ENCODE peak calls at places on chromosome 20, in seven cellular contexts. M is heart right ventricle, E is left ventricle myocardium inferior, I is pancreas, V is fibroblast of lung, O is body of pancreas, L is lower leg skin. Z is an unnamed sample.

GRCh38 chr20:2151805-2152727 is 50.4 kb downstream of the STK35 start:
- DNase-seq in M (no peak), E (no peak), I (no peak), V (peak), O (no peak), L (no peak), Z (no peak)

GRCh38 chr20:44070139-44070900 is 116.7 kb downstream of the JPH2 start:
- DNase-seq in M (no peak), E (no peak), I (no peak), V (no peak), O (no peak), L (peak), Z (no peak)

GRCh38 chr20:36074983-36075382 is 79.6 kb upstream of the EPB41L1 start:
- DNase-seq in M (no peak), E (no peak), I (no peak), V (peak), O (no peak), L (no peak), Z (no peak)

GRCh38 chr20:8971669-8972316 is 97.1 kb upstream of the PLCB4 start:
- DNase-seq in M (no peak), E (no peak), I (no peak), V (no peak), O (no peak), L (no peak), Z (no peak)

GRCh38 chr20:3628502-3629314 is 34.5 kb downstream of the GFRA4 start:
- DNase-seq in M (no peak), E (no peak), I (no peak), V (no peak), O (no peak), L (no peak), Z (no peak)

GRCh38 chr20:958936-959815 is 42.9 kb downstream of the RSPO4 start:
- DNase-seq in M (no peak), E (no peak), I (no peak), V (no peak), O (no peak), L (no peak), Z (no peak)

GRCh38 chr20:2713285-2713684 is 20.7 kb downstream of the EBF4 start:
- DNase-seq in M (no peak), E (no peak), I (no peak), V (no peak), O (no peak), L (peak), Z (no peak)

GRCh38 chr20:4667371-4667773 is 54.3 kb upstream of the PRND start:
- DNase-seq in M (no peak), E (no peak), I (no peak), V (peak), O (no peak), L (no peak), Z (no peak)

GRCh38 chr20:17666491-17666890 is 15.6 kb downstream of the RRBP1 start:
- DNase-seq in M (no peak), E (no peak), I (no peak), V (peak), O (no peak), L (no peak), Z (no peak)

DNA sequence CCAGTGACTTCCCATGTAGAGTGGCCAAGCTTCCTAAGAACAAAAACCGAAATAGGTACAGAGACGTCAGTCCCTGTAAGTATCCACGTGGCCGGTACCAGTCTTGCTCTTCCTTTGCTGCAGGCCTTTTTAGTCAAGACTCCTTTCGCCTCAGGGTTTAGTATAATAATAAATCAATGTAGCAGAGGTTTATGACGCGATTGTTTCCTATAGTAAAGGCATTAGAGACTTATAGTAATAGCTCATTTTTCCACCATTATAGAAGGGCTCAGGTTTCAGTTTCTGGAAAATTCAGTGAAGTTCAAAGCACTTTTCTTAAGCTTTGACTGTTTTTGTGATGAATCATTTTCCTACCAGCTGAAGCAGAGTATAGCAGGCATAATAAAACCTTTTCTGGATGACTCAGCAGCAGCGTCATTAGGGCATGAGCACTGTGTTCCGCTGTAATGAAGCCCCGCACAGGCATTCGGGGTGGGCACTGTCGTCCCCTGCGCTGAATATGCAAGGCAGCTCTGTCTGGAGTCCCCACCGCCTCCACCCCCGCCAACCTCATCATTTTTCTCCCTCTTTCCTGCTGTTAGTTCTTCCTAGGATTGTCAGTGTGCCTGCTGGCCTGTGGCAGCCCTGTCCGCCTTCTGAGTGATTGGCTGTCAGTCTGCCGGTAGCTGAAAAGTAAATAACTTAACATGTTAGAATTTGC is 51.3 kb downstream of the PTPN1 start:
- DNase-seq in M (no peak), E (no peak), I (no peak), V (peak), O (no peak), L (no peak), Z (no peak)
- TF ChIP-seq CTCF in M (no peak), E (no peak), I (no peak), V (no peak), O (no peak), L (no peak), Z (no peak)

DNA sequence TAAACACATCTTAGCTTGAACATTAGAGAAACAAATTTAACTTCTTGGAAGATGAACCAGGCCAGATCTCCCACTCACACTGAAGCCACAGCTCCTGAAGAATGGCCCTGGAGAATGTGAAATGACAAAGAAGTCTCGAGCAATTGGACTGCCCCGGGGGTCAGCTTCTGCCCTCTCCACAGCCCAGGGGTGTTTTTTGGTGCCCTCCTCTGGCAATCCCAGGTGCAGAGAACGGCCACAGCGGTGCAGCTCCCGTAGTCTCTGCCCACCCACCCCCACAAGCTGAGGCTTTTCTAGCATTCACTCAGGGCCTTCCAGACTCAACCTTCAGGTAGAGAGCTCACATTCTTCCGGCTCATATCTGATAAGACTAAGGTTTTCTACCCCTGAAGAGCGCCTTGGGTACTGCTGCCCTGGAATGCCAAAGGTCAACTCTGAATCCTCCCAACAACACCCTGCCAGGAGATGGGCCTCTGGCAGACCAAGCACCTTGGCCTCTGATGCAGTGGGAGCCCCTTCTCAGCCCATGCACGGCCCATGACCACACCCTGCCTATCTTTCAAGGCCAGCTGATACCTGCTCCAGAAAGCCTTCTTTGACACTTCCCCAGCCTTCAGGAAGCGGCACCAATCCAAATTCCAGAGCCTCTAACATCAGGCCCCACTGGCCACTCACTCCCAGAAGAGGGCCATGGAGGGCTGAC is 208.3 kb downstream of the SYNDIG1 start:
- DNase-seq in M (no peak), E (no peak), I (no peak), V (no peak), O (no peak), L (no peak), Z (no peak)
- TF ChIP-seq CTCF in M (no peak), E (no peak), I (no peak), V (no peak), O (no peak), L (no peak), Z (no peak)

DNA sequence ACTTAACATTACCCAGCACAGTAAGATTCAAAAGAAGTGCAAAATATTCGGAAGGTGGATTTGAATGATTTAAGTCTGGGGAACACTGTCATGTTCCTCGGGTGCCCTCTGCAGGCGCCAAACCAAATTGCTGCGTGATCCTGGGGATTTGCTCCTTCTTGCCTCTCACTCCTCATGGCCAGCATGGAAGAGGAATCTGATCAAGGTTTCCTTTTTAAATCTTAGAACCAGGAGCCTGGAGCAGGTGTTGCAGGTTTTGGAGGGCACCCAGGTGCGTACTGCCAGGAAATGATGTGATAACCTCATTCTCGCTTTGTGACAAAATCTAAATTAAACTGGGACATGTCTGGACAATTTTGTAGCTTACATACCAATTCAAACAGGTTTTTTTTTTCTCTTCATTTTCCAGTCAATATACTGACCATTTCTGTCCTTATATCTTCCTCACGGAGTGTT is 8.1 kb upstream of the PFDN4 start:
- DNase-seq in M (peak), E (peak), I (peak), V (peak), O (peak), L (peak), Z (no peak)
- TF ChIP-seq CTCF in M (peak), E (peak), I (peak), V (peak), O (peak), L (no peak), Z (peak)

GRCh38 chr20:38941726-38942389 is 15.6 kb downstream of the FAM83D start:
- DNase-seq in M (no peak), E (no peak), I (no peak), V (no peak), O (no peak), L (peak), Z (no peak)
- TF ChIP-seq CTCF in M (no peak), E (no peak), I (no peak), V (no peak), O (no peak), L (no peak), Z (no peak)

GRCh38 chr20:32436968-32437367 is 78.8 kb downstream of the ASXL1 start:
- DNase-seq in M (no peak), E (no peak), I (no peak), V (no peak), O (no peak), L (peak), Z (no peak)

GRCh38 chr20:32438331-32438858 is 80.3 kb downstream of the ASXL1 start:
- DNase-seq in M (no peak), E (no peak), I (no peak), V (no peak), O (no peak), L (peak), Z (no peak)

GRCh38 chr20:32439132-32439829 is 81.2 kb downstream of the ASXL1 start:
- DNase-seq in M (no peak), E (no peak), I (no peak), V (peak), O (no peak), L (peak), Z (peak)

GRCh38 chr20:32436142-32436861 is 78.2 kb downstream of the ASXL1 start:
- DNase-seq in M (no peak), E (no peak), I (no peak), V (no peak), O (no peak), L (peak), Z (no peak)

DNA sequence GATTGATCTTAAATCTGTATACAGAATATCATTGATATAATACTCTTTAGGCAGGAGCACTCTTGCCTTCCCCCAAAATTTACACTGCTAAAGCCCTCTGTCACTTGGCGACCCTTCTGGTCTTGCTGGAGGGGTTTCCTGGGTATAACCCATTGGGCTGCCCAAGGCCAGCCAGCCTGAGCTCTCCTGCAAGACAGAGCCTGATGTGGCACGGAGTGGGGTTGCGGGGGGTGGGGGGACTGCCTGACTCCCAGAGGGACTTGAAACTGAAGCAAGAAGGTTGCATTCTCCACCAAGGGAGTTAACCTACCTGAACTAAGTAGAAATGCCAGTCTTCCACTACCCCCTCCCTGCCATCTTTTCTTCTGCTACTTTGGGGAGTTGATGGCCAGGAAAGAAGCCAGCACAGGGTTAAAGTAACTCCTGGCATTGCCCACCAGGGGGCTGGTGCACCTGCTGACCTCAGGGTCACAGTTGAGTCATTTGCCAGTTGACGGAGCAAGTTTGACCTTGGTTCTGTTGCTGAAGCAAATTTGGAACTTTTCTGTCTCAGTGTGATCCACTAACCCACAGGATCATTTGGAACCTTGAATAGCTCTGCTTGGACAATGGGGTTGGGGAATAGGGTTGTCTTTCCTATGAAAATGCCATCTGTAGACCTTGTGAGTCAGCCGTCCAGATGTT is 79.4 kb downstream of the ASXL1 start:
- DNase-seq in M (no peak), E (no peak), I (peak), V (no peak), O (no peak), L (peak), Z (no peak)
- TF ChIP-seq CTCF in M (no peak), E (no peak), I (no peak), V (peak), O (peak), L (no peak), Z (peak)

GRCh38 chr20:64100946-64101688 is 6.2 kb downstream of the NPBWR2 start:
- DNase-seq in M (no peak), E (no peak), I (no peak), V (no peak), O (no peak), L (no peak), Z (no peak)

GRCh38 chr20:64099880-64100565 is 7.3 kb downstream of the NPBWR2 start:
- DNase-seq in M (no peak), E (no peak), I (no peak), V (no peak), O (no peak), L (no peak), Z (no peak)

GRCh38 chr20:64100566-64100888 is 6.8 kb downstream of the NPBWR2 start:
- DNase-seq in M (no peak), E (no peak), I (no peak), V (no peak), O (no peak), L (no peak), Z (no peak)

GRCh38 chr20:64102647-64103354 is 4.6 kb downstream of the NPBWR2 start:
- DNase-seq in M (no peak), E (peak), I (no peak), V (no peak), O (no peak), L (peak), Z (no peak)

DNA sequence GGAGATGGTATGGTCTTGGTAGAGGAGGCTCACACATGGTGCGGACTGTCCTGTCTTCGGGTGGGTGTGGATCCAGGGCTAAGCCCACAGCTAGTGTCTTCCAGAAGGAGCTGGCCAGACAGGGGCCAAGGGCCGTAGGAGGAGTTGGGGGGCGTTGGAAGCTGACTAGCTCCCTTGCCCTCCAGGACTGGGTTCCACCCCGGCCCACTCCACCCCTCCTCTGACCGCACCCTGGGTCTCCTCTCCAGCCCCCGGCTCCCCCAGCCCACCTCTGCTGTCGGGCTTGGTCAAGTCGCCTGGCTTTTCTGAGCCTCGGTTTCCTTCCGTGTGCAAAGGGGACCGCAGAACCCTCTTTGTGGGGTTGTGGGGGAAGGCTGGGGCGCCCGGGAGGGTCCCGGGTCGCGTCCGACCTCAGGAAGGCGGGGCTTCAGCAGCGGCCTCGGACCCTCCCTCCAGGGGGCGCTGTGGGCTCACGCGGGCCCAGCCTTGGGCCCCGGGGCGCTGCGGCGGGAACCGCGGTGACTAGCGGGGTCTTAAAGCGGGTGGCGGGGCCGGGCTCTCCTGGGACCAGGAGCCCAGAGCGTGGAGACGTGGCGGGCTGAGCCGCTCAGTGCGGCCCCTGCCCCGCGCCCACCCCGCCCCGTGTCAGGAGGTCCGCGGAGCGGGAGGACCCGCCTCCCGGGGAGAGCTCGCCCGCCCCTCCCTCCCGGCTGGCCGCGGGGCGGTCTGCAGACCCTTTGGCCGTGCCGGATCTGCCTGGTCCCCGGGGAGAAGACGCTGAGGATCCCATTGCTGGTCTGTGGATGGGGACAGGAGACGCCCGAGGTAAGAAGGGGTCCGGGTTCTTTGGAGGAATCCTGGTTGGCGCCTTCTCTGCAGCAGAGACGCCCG is 5.4 kb downstream of the NPBWR2 start:
- DNase-seq in M (no peak), E (peak), I (no peak), V (no peak), O (peak), L (peak), Z (no peak)
- TF ChIP-seq CTCF in M (peak), E (peak), I (peak), V (peak), O (peak), L (no peak), Z (peak)

DNA sequence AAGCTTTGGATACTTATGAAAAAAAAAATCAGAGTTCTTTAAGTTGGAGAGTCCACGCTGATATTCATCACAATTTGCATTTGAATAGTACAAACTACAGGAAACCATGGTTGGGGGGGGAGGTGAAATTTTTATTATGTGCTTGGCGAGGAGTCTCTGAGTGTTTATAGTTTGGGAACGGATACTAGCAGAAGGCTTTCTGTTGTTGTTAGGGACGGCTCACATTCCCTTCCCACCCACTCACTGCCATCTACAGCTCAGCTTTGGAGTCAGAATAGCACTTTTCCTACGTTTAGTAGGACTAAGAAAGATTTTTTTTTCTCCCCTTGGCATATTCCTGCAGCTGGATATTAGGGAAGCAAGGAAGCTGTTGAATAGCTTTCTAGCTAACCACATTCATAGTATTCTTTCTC is 235.0 kb upstream of the ZNF217 start:
- DNase-seq in M (peak), E (no peak), I (no peak), V (peak), O (no peak), L (no peak), Z (no peak)
- TF ChIP-seq CTCF in M (no peak), E (no peak), I (no peak), V (peak), O (no peak), L (no peak), Z (no peak)